ENCODE peak calls at places on chromosome X, in five cellular contexts. R, F, V, J and E are unnamed samples.

GRCh38 chrX:143437439-143437838 is 79.8 kb downstream of the SPANXN3 start:
- DNase-seq in R (no peak), F (peak), V (no peak), J (no peak), E (peak)

GRCh38 chrX:114058988-114059418 is 524.9 kb upstream of the HTR2C start:
- DNase-seq in R (no peak), F (no peak), V (no peak), J (no peak), E (no peak)

GRCh38 chrX:68432648-68433047 is 647 bp downstream of the OPHN1 start:
- DNase-seq in R (no peak), F (peak), V (no peak), J (peak), E (no peak)

GRCh38 chrX:129791961-129792570 is 12.3 kb downstream of the SASH3 start:
- DNase-seq in R (no peak), F (no peak), V (no peak), J (no peak), E (no peak)

GRCh38 chrX:24566233-24566632 is 80.9 kb downstream of the PCYT1B start:
- DNase-seq in R (no peak), F (no peak), V (no peak), J (no peak), E (no peak)

GRCh38 chrX:107154787-107155620 is 36.4 kb upstream of the RBM41 start:
- DNase-seq in R (no peak), F (peak), V (no peak), J (peak), E (no peak)

GRCh38 chrX:134746379-134746723 is 88.1 kb upstream of the PLAC1 start:
- DNase-seq in R (no peak), F (no peak), V (no peak), J (peak), E (no peak)

GRCh38 chrX:68511255-68511654 is 12.4 kb downstream of the YIPF6 start:
- DNase-seq in R (no peak), F (peak), V (no peak), J (peak), E (peak)

GRCh38 chrX:76248901-76249300 is 76.0 kb downstream of the PBDC1 start:
- DNase-seq in R (no peak), F (no peak), V (no peak), J (no peak), E (no peak)

GRCh38 chrX:8748855-8749254 is 16.9 kb upstream of the ANOS1 start:
- DNase-seq in R (no peak), F (peak), V (no peak), J (peak), E (peak)

GRCh38 chrX:155611302-155611701 is 1.4 kb downstream of the TMLHE start:
- DNase-seq in R (no peak), F (no peak), V (no peak), J (no peak), E (no peak)

GRCh38 chrX:155026727-155027508 is at the start of gene FUNDC2:
- DNase-seq in R (peak), F (peak), V (peak), J (peak), E (peak)

GRCh38 chrX:68375803-68376202 is 57.5 kb downstream of the OPHN1 start:
- DNase-seq in R (no peak), F (no peak), V (no peak), J (no peak), E (no peak)

GRCh38 chrX:53223955-53224859 is 800 bp downstream of the KDM5C start:
- DNase-seq in R (no peak), F (peak), V (no peak), J (peak), E (peak)

GRCh38 chrX:9561199-9561598 is 96.3 kb downstream of the TBL1X start:
- DNase-seq in R (no peak), F (no peak), V (no peak), J (no peak), E (no peak)

GRCh38 chrX:152915541-152916241 is 17.8 kb downstream of the ZNF185 start:
- DNase-seq in R (no peak), F (peak), V (no peak), J (peak), E (peak)

GRCh38 chrX:120358687-120359086 is 3.2 kb upstream of the ATP1B4 start:
- DNase-seq in R (no peak), F (no peak), V (no peak), J (peak), E (no peak)

GRCh38 chrX:66008403-66008970 is 31.4 kb downstream of the VSIG4 start:
- DNase-seq in R (no peak), F (no peak), V (no peak), J (no peak), E (no peak)

GRCh38 chrX:3449287-3449686 is 102.8 kb upstream of the MXRA5 start:
- DNase-seq in R (no peak), F (no peak), V (no peak), J (peak), E (no peak)

GRCh38 chrX:54423161-54423888 is 16.9 kb upstream of the TSR2 start:
- DNase-seq in R (no peak), F (no peak), V (no peak), J (no peak), E (peak)

GRCh38 chrX:44874481-44875184 is 1.6 kb downstream of the KDM6A start:
- DNase-seq in R (no peak), F (peak), V (no peak), J (peak), E (peak)

DNA sequence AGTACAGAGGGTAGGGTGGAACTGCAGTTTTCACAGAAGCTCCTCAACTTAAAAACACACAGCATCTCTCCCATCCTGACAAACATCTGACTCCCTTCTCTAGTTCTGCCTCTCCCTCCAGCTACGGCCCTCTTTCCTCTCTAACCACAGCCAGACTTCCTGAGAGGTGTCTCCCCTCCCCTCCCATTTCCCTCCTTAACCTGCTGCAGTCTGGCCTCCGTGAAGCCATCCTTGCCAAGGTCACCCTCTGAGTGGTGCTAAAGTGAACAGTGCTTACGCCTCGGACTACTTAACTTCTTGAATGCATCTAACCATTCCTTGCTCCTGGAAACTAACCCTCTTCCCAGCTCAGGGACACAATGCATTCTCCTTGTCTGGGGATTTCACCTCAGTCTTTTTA is 53.3 kb downstream of the RTL5 start:
- DNase-seq in R (no peak), F (no peak), V (no peak), J (no peak), E (no peak)
- TF ChIP-seq CTCF in R (no peak), F (no peak), V (no peak), J (no peak), E (no peak)

DNA sequence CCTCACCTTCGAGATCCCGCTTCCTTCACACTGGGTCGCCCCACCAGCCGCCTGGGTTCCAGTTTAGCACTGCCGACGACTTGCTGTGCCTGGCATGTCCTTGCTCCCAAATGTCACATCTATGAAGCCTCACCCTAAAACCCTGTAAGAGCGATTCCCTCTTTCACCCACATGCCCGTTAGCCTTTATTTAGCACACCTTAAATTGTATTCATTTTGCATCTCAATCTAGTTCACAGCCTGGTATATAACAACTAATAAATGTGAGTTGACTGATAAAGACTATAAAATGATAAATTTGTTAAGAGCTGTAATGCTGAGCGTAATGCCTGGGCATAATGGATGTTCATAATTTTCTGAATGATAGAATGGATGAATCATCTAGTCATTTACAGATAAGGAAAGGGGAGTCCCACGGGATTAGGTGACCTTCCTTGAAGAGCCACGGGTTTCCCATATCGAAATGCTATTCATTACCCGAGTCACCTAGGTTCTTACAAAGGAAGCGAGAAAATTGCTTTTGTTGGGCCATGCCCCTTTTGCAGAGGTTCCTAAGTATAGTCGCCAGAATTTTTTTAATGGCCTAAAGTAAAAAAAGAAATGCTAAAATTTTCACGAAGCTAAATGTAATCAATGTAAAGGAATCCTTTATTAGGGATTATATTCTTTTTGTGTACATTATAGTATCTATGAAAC is 1.1 kb upstream of the AP1S2 start:
- DNase-seq in R (no peak), F (no peak), V (no peak), J (no peak), E (no peak)
- H3K27ac ChIP-seq in R (peak), F (peak), V (peak), J (peak), E (peak)

DNA sequence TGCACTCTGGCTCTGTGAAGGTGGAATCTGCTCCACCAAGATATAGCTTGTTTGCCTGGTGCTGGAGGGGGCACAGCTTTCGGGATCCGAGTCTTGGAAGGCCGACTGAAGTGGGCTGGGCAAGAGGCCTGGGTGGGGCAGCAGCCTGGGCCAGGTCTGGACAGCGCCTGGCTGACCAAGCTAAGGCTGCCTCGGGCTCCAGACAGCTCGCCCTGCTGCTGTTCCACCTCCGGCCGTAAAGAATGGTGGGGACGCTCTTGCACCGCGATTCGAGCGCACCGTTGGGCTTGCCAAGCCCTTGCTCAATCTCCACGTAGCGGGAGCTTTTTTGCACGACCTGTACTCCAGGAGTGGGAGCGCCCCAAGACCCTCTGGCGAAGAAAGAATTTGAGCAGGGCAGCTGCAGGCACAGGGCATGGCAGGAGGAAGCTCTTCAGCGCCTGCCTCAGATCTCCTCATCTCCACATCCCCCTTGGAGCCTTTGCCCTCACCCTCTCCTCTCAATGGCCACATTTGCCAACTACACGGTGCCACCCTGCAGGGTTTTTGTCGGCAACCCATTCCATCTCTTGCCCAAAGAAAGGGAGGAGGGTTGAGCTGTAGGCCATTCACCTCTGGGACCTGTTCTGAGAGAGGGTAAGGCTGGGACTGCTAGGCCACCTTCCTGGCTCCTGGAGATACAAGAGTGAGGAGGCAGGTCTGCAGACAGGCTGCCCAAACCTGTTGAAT is 18.9 kb downstream of the CNGA2 start:
- DNase-seq in R (peak), F (peak), V (peak), J (peak), E (peak)
- TF ChIP-seq CTCF in R (peak), F (peak), V (peak), J (peak), E (peak)

GRCh38 chrX:13128104-13128503 is 83.7 kb upstream of the FAM9C start:
- DNase-seq in R (no peak), F (no peak), V (no peak), J (no peak), E (peak)
- H3K27ac ChIP-seq in R (no peak), F (peak), V (no peak), J (no peak), E (no peak)

DNA sequence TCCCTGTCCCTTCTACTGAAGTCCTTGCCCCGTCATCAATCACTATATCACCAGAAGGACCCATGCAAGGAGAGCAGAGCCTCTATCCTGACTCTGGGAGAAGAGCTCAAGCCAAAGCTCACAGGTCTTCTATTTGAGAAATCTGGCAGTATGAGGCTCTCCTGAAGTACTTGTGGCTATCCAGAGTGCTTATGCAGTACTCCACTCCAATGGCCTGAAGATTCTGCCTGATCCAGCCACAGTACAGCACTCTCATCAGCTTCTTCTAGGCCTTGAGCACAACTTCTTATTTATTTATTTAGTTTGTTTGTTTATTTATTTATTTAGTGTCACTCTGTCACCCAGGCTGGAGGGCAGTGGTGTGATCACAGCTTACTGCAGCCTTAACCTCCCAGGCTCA is 13.0 kb downstream of the USP26 start:
- DNase-seq in R (no peak), F (no peak), V (no peak), J (no peak), E (no peak)
- TF ChIP-seq CTCF in R (no peak), F (no peak), V (no peak), J (no peak), E (no peak)

GRCh38 chrX:50204364-50204899 is at the start of gene CCNB3:
- DNase-seq in R (peak), F (peak), V (peak), J (peak), E (peak)
- H3K27ac ChIP-seq in R (no peak), F (peak), V (peak), J (no peak), E (no peak)

DNA sequence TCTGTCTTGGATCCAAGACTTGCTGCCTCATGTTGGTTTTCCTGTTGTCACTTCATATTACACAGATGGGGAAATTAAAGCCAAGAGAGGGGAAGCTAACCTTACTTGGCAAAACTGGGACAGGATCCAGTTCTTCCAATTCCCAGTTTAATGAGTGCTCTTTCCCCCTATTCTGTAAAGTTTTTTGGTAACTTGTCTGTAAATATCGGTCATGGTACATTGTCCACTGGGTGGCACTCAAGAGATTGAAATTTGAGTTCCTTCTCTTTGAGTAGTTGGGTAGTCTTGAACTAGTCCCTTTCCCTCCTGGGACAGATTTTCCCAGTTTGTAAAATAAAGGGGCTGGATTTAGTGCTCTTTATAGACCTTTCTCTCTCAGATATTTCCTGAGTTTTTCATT is 12.4 kb upstream of the EOLA2 start:
- DNase-seq in R (no peak), F (peak), V (no peak), J (peak), E (peak)
- TF ChIP-seq CTCF in R (peak), F (peak), V (peak), J (peak), E (peak)

GRCh38 chrX:103585421-103586313 is at the start of gene TCEAL4:
- DNase-seq in R (peak), F (peak), V (peak), J (peak), E (peak)
- H3K27ac ChIP-seq in R (peak), F (peak), V (peak), J (peak), E (peak)

GRCh38 chrX:125436855-125437254 is 117.2 kb downstream of the TEX13C start:
- DNase-seq in R (no peak), F (peak), V (no peak), J (no peak), E (peak)
- TF ChIP-seq CTCF in R (peak), F (peak), V (peak), J (no peak), E (no peak)

DNA sequence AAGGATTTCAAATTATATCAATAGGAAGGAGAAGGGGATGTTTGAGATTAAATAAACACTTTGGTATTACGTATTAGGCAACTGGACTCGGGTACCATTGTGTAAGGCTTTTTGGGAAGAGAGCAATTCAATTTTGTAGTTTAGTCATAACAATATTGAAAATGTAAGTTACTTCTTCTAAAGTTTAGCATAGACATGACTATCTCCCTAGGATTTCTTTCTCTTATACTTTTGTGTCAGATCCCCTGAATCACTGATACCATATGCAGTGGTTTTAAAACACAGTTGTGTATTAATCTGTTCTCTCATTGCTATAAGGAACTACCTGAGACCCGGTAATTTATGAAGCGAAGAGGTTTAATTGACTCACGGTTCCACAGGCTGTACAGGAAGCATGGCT is 123.9 kb upstream of the FAM9C start:
- DNase-seq in R (no peak), F (no peak), V (no peak), J (no peak), E (no peak)
- H3K27ac ChIP-seq in R (peak), F (no peak), V (peak), J (no peak), E (no peak)